ENCODE peak calls at places on chromosome 7, in six cellular contexts. N is progenitor cell of endocrine pancreas, B is A549, Q is nephron progenitor cell, W is RWPE1, G is heart left ventricle. K is an unnamed sample.

GRCh38 chr7:25389489-25390106 is 161.3 kb upstream of the NPVF start:
- DNase-seq in N (no peak), Q (no peak), W (peak), B (peak), G (no peak), K (peak)

GRCh38 chr7:29135851-29136250 is 10.5 kb downstream of the CPVL start:
- DNase-seq in W (no peak), G (no peak), N (no peak), B (no peak), Q (no peak), K (no peak)

GRCh38 chr7:26183545-26184282 is 16.8 kb downstream of the HNRNPA2B1 start:
- DNase-seq in Q (no peak), B (no peak), N (no peak), G (no peak), W (no peak), K (no peak)

GRCh38 chr7:43785425-43785824 is 26.9 kb downstream of the BLVRA start:
- DNase-seq in B (peak), W (peak), N (no peak), Q (no peak), G (no peak), K (no peak)

GRCh38 chr7:46494026-46494425 is 573.0 kb upstream of the IGFBP3 start:
- DNase-seq in G (no peak), B (no peak), Q (no peak), N (no peak), W (no peak), K (no peak)

GRCh38 chr7:131338173-131338572 is 10.5 kb downstream of the MKLN1 start:
- DNase-seq in W (no peak), Q (no peak), B (no peak), G (no peak), N (no peak), K (no peak)

GRCh38 chr7:44305564-44306507 is 19.6 kb downstream of the CAMK2B start:
- DNase-seq in G (no peak), N (no peak), W (no peak), B (no peak), Q (no peak), K (peak)

GRCh38 chr7:157543276-157543675 is 206.5 kb downstream of the DNAJB6 start:
- DNase-seq in B (no peak), N (no peak), Q (no peak), G (no peak), W (no peak), K (no peak)

GRCh38 chr7:165661-166369 is 26.6 kb upstream of the FAM20C start:
- DNase-seq in G (peak), W (no peak), B (no peak), Q (no peak), N (no peak), K (no peak)

GRCh38 chr7:96484091-96484490 is 162.2 kb upstream of the SLC25A13 start:
- DNase-seq in Q (no peak), N (no peak), G (no peak), W (no peak), B (no peak), K (no peak)

GRCh38 chr7:90530263-90530662 is 60.8 kb downstream of the PTTG1IP2 start:
- DNase-seq in B (no peak), Q (no peak), G (no peak), N (no peak), W (peak), K (no peak)

GRCh38 chr7:118844748-118845147 is 620.2 kb downstream of the ANKRD7 start:
- DNase-seq in B (no peak), G (no peak), W (peak), Q (no peak), N (no peak), K (no peak)

GRCh38 chr7:4470246-4470645 is 211.8 kb upstream of the FOXK1 start:
- DNase-seq in N (no peak), Q (peak), G (no peak), B (no peak), W (no peak), K (peak)

GRCh38 chr7:2202361-2202761 is 30.4 kb downstream of the MAD1L1 start:
- DNase-seq in W (no peak), N (no peak), G (no peak), Q (no peak), B (no peak), K (no peak)

GRCh38 chr7:26399309-26399610 is 107.6 kb downstream of the SNX10 start:
- DNase-seq in W (no peak), B (peak), Q (peak), G (peak), N (no peak), K (peak)

GRCh38 chr7:20005081-20005480 is 212.1 kb downstream of the MACC1 start:
- DNase-seq in W (no peak), B (no peak), G (no peak), Q (no peak), N (no peak), K (no peak)

GRCh38 chr7:98372993-98373392 is 27.9 kb downstream of the BAIAP2L1 start:
- DNase-seq in Q (no peak), W (peak), B (no peak), G (no peak), N (no peak), K (no peak)

GRCh38 chr7:48299580-48300169 is 128.4 kb downstream of the ABCA13 start:
- DNase-seq in N (peak), B (peak), W (peak), Q (peak), G (no peak), K (peak)

GRCh38 chr7:102287465-102288146 is 938 bp downstream of the SH2B2 start:
- DNase-seq in Q (peak), B (peak), W (no peak), G (peak), N (no peak), K (no peak)

GRCh38 chr7:100829150-100829716 is 1.9 kb upstream of the EPHB4 start:
- DNase-seq in Q (no peak), G (peak), W (no peak), B (no peak), N (no peak), K (no peak)

GRCh38 chr7:139600306-139600705 is 76.8 kb downstream of the CLEC2L start:
- DNase-seq in N (no peak), W (no peak), G (no peak), B (peak), Q (no peak), K (no peak)

GRCh38 chr7:155577509-155577905 is 31.1 kb upstream of the CNPY1 start:
- DNase-seq in W (no peak), N (no peak), B (no peak), Q (no peak), G (no peak), K (no peak)

GRCh38 chr7:47576031-47576908 is 5.6 kb downstream of the TNS3 start:
- DNase-seq in B (peak), G (peak), Q (no peak), W (no peak), N (peak), K (no peak)

GRCh38 chr7:27739301-27739913 is 555 bp upstream of the TAX1BP1 start:
- DNase-seq in Q (no peak), B (no peak), G (peak), W (no peak), N (no peak), K (no peak)

GRCh38 chr7:144488977-144489376 is 85.5 kb upstream of the NOBOX start:
- DNase-seq in B (no peak), W (no peak), G (no peak), N (no peak), Q (no peak), K (no peak)

GRCh38 chr7:21497072-21497471 is 45.8 kb upstream of the DNAH11 start:
- DNase-seq in Q (no peak), G (no peak), N (no peak), B (no peak), W (no peak), K (no peak)

GRCh38 chr7:25854608-25855497 is 297.1 kb upstream of the NFE2L3 start:
- DNase-seq in N (peak), W (peak), G (no peak), B (peak), Q (peak), K (peak)

GRCh38 chr7:122310119-122311021 is 5.8 kb upstream of the FEZF1 start:
- DNase-seq in N (no peak), Q (peak), G (no peak), W (no peak), B (no peak), K (no peak)

GRCh38 chr7:27098493-27099223 is 2.9 kb upstream of the HOXA1 start:
- DNase-seq in B (no peak), N (peak), W (peak), Q (peak), G (no peak), K (peak)

GRCh38 chr7:7944619-7945282 is 23.8 kb upstream of the GLCCI1 start:
- DNase-seq in G (no peak), Q (no peak), B (no peak), N (no peak), W (no peak), K (no peak)

DNA sequence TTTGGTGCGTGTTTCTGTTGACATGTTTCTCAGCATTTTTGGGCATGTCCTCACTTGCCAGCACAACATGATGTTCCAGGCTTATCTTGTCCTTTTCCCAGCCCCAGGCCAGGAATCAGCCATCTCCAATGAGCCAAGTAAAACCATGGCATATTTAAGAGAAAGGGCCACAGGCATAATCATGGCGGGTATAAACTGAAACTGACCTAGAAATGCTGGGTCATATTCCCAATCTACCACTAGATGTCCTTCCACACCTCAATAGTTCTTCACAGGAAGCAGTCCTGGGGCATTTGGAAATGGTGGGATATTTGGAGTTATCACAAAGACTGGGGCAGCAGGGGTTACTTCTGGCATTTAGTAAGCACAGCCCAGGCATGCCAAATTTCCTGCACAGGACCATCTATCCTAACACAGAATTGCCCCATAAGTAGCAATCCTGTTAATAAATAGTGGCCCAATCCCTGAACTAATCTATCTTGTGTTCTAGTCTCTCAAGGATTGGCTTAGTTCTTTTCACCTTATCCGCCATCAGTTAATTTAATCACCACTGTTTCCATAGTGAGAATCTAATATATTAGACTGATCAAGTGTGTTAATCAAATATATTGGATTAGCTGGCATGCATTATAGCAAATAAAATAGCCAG is 101.6 kb downstream of the NPSR1 start:
- DNase-seq in W (peak), B (peak), N (no peak), G (no peak), Q (peak), K (peak)
- TF ChIP-seq CTCF in W (peak), B (peak), N (peak), G (peak), Q (peak), K (peak)

GRCh38 chr7:87331687-87332256 is 13.7 kb upstream of the CROT start:
- DNase-seq in G (no peak), B (no peak), N (no peak), Q (no peak), W (no peak), K (no peak)

GRCh38 chr7:87330316-87330715 is 15.1 kb upstream of the CROT start:
- DNase-seq in B (no peak), N (no peak), G (no peak), Q (no peak), W (no peak), K (no peak)

GRCh38 chr7:87330942-87331341 is 14.5 kb upstream of the CROT start:
- DNase-seq in W (no peak), B (no peak), Q (no peak), G (no peak), N (no peak), K (no peak)

GRCh38 chr7:87328281-87328680 is 17.2 kb upstream of the CROT start:
- DNase-seq in N (no peak), W (no peak), Q (no peak), B (peak), G (no peak), K (no peak)

DNA sequence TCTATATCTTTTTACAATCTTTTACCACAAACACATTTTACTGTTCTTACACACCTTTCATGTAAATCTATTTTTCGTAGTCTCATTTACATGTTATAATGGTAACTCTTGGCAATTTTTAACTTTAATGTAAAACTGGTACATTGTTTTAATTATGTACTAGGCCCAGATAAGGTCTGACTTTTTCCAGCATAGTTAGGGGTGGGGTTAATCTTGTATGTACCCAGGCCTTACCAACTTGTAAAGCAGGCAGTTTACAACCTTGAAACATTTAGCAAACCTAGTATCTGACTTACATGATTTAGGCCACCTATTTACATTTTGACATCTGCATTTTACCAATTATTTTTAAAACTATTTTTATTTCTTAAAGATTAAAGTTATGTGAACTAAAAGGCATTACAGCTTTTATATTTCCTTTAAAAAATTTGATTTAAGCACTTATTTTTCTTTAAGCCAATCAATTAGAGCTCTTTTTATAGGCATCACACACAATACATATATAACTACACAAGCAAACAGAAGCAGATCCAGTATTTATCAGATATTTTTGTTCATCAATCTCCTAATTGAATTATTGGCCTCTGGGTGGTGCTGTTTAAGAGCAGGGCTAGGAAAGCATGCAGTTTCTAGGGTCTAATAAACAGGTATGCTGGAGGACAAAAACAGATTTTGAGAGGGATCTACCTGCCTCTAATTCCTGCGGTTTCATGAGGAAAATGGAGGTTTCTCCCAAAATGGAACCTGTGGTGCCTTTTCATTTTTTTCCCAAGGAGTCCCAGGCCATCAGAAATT is 19.7 kb upstream of the CROT start:
- DNase-seq in B (no peak), G (no peak), Q (no peak), W (no peak), N (no peak), K (no peak)
- TF ChIP-seq CTCF in B (no peak), G (no peak), Q (no peak), W (no peak), N (no peak), K (no peak)

DNA sequence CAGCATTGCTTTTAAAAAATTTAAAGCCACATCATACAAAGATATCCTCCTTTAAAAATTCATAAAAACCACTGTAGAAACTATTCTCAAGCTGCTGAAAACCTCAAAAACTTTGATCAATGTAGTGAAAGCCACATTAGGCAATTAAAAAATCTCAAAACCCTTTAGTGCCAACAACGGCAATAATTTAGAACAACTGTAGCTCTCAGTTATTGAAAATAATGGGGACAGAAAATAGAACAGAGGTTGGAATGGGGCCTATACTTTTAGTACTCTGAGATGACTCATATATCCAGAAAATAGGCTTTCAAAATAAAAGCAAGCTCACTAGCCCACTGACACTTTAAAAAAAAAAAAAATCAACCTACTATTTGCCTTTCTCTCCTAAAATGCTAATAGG is 87.5 kb downstream of the GSAP start:
- DNase-seq in G (no peak), N (no peak), Q (no peak), W (no peak), B (no peak), K (no peak)
- TF ChIP-seq CTCF in G (no peak), N (no peak), Q (no peak), W (no peak), B (no peak), K (no peak)

DNA sequence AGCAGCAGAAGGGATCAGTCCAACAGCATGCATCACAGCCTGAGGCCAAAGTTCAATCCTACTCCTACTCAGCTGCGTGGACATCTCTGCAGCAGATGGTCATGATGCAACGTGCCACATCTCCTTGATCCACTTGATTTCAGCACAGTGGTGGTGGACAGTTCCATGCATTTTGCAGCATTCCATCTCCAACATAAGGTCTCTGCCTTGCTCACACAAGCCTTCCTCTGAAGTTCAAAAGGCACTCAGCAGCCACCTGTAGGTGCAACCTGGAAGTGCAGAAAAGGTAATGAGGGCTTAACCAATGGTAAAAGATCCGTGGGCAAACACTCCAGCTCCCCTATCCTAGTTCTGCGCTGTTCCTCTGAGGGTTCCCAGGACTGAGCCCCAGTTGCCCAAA is 57.5 kb upstream of the CHCHD3 start:
- DNase-seq in Q (peak), G (no peak), B (peak), N (peak), W (no peak), K (peak)
- TF ChIP-seq CTCF in Q (peak), G (no peak), B (no peak), N (peak), W (no peak), K (peak)

GRCh38 chr7:14924398-14924797 is 21.8 kb upstream of the DGKB start:
- DNase-seq in N (no peak), G (no peak), B (no peak), W (no peak), Q (no peak), K (no peak)
- TF ChIP-seq CTCF in N (no peak), G (peak), B (no peak), W (no peak), Q (no peak), K (no peak)

K was measured in neural crest cell.